ENCODE peak calls at places on chromosomes 6 and 20, in seven cellular contexts. E is CD4-positive, CD25-positive, alpha-beta regulatory T cell; Z is right lobe of liver; G is hepatocyte; A is SJSA1; U is OCI-LY7; D is left ventricle myocardium inferior. S is an unnamed sample.

GRCh38 chr20:38893056-38893455 is 33.2 kb upstream of the FAM83D start:
- DNase-seq in E (no peak), Z (no peak), G (no peak), A (no peak), U (peak; percentile 51), D (no peak), S (no peak)

GRCh38 chr6:139370707-139371345 is 3.6 kb downstream of the CITED2 start:
- DNase-seq in E (no peak), Z (no peak), G (no peak), A (no peak), U (no peak), D (no peak), S (no peak)

GRCh38 chr6:39076086-39076992 is 27.8 kb downstream of the GLP1R start:
- DNase-seq in E (no peak), Z (no peak), G (no peak), A (peak; percentile 32), U (no peak), D (no peak), S (no peak)

GRCh38 chr6:33410711-33411631 is at the start of gene PHF1:
- DNase-seq in E (no peak), Z (peak; percentile 83), G (peak; percentile 91), A (no peak), U (no peak), D (peak; percentile 82), S (peak; percentile 77)

GRCh38 chr20:63333241-63333836 is 27.8 kb downstream of the CHRNA4 start:
- DNase-seq in E (no peak), Z (no peak), G (no peak), A (no peak), U (no peak), D (peak; percentile 12), S (no peak)

GRCh38 chr6:53587291-53587690 is 42.4 kb upstream of the GCLC start:
- DNase-seq in E (no peak), Z (no peak), G (no peak), A (no peak), U (no peak), D (no peak), S (no peak)

GRCh38 chr6:33568826-33569570 is 11.1 kb downstream of the BAK1 start:
- DNase-seq in E (no peak), Z (no peak), G (no peak), A (no peak), U (no peak), D (no peak), S (no peak)

GRCh38 chr6:166713608-166714510 is 86.8 kb upstream of the RPS6KA2 start:
- DNase-seq in E (no peak), Z (no peak), G (no peak), A (no peak), U (no peak), D (no peak), S (no peak)

GRCh38 chr20:6739406-6739805 is 28.1 kb upstream of the BMP2 start:
- DNase-seq in E (no peak), Z (no peak), G (no peak), A (no peak), U (no peak), D (no peak), S (no peak)

GRCh38 chr6:3035397-3035796 is 32.9 kb upstream of the RIPK1 start:
- DNase-seq in E (no peak), Z (no peak), G (no peak), A (no peak), U (no peak), D (no peak), S (no peak)
- H3K9me3 ChIP-seq in E (no peaks in the 10 kb centered on the region), Z (no peaks in the 10 kb centered on the region), G (no peaks in the 10 kb centered on the region), A (no peaks in the 10 kb centered on the region), U (no peaks in the 10 kb centered on the region), D (peaks cover 6% of the 10 kb centered on the region), S (no peaks in the 10 kb centered on the region)

DNA sequence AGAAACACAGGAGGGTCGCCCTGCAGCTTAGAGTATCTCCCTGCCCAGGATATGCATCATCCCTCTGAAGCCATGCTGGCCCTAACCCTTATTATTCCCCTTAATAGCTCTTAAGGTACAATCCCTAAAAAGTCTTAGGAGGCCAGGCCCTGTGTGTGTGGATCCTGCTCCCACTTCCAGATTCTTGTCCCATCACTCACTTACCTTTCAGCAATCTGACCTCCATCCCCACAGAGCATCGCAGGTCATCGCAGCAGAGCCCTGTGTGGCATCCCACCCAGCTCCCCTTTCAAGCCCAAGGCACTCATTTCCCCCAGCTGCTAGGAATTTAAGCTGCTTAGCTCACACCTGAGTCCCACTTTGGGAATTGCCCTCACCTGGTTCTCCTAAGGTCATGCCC is 223.8 kb upstream of the SMLR1 start:
- DNase-seq in E (no peak), Z (no peak), G (no peak), A (no peak), U (no peak), D (no peak), S (no peak)
- H3K27ac ChIP-seq in E (no peak overlapping the region), Z (no peak overlapping the region), G (no peak overlapping the region), A (no peak overlapping the region), U (no peak overlapping the region), D (no peak overlapping the region), S (no peak overlapping the region)

DNA sequence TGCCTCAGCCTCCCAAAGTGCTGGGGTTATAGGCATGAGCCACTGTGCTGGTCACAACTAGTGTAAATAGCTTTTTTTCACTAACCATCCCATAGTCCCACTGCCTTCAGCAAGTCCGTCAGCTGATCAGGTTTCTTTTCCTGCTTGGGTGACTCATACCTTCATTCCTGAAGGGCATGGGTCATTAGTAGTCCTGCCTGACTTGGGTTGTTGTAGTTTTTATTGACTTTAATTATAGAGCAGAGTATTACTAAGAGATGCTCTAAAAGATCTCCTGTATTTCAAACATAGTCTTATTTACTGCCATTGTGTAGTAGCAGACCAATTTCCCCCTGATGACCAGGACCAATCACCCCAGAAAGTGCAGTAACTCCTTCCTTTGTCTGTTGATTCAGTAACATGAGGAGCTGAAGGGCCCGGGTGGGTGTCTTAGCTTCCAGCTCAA is 25.8 kb downstream of the HLA-C start:
- DNase-seq in E (no peak), Z (no peak), G (peak; percentile 75), A (no peak), U (no peak), D (no peak), S (no peak)
- H3K4me1 ChIP-seq in E (peaks cover 16% of the 10 kb centered on the region), Z (no peaks in the 10 kb centered on the region), G (no peaks in the 10 kb centered on the region), A (peaks cover 10% of the 10 kb centered on the region), U (no peaks in the 10 kb centered on the region), D (no peaks in the 10 kb centered on the region), S (no peaks in the 10 kb centered on the region)

GRCh38 chr6:170069611-170070010 is 221.3 kb downstream of the DLL1 start:
- DNase-seq in E (no peak), Z (no peak), G (no peak), A (no peak), U (no peak), D (no peak), S (no peak)

GRCh38 chr6:170073846-170074245 is 217.0 kb downstream of the DLL1 start:
- DNase-seq in E (no peak), Z (no peak), G (no peak), A (no peak), U (no peak), D (no peak), S (no peak)

GRCh38 chr6:170074435-170074834 is 216.4 kb downstream of the DLL1 start:
- DNase-seq in E (no peak), Z (no peak), G (no peak), A (no peak), U (no peak), D (no peak), S (no peak)

GRCh38 chr6:170074907-170075306 is 216.0 kb downstream of the DLL1 start:
- DNase-seq in E (no peak), Z (no peak), G (no peak), A (no peak), U (peak; percentile 10), D (no peak), S (no peak)

GRCh38 chr6:170072246-170072645 is 218.6 kb downstream of the DLL1 start:
- DNase-seq in E (no peak), Z (no peak), G (no peak), A (no peak), U (no peak), D (no peak), S (no peak)
- H3K9me3 ChIP-seq in E (no peaks in the 10 kb centered on the region), Z (no peaks in the 10 kb centered on the region), G (no peaks in the 10 kb centered on the region), A (peaks cover 16% of the 10 kb centered on the region), U (no peaks in the 10 kb centered on the region), D (peaks cover 14% of the 10 kb centered on the region), S (no peaks in the 10 kb centered on the region)

GRCh38 chr6:168035661-168036616 is 38.5 kb downstream of the KIF25 start:
- DNase-seq in E (peak; percentile 3), Z (no peak), G (peak; percentile 45), A (no peak), U (no peak), D (no peak), S (no peak)
- H3K27ac ChIP-seq in E (no peak overlapping the region), Z (no peak overlapping the region), G (peak overlapping the region; percentile 76), A (peak overlapping the region; percentile 61), U (no peak overlapping the region), D (peak overlapping the region; percentile 92), S (no peak overlapping the region)

GRCh38 chr6:111724505-111724904 is 118.8 kb upstream of the TRAF3IP2 start:
- DNase-seq in E (peak; percentile 77), Z (no peak), G (no peak), A (no peak), U (peak; percentile 88), D (no peak), S (no peak)

GRCh38 chr6:111725446-111726112 is 119.9 kb upstream of the TRAF3IP2 start:
- DNase-seq in E (no peak), Z (no peak), G (no peak), A (no peak), U (no peak), D (no peak), S (no peak)

GRCh38 chr6:111730835-111731234 is 125.2 kb upstream of the TRAF3IP2 start:
- DNase-seq in E (no peak), Z (peak; percentile 67), G (no peak), A (no peak), U (no peak), D (peak; percentile 45), S (no peak)

GRCh38 chr6:111727041-111727440 is 121.4 kb upstream of the TRAF3IP2 start:
- DNase-seq in E (no peak), Z (no peak), G (no peak), A (no peak), U (no peak), D (no peak), S (no peak)

DNA sequence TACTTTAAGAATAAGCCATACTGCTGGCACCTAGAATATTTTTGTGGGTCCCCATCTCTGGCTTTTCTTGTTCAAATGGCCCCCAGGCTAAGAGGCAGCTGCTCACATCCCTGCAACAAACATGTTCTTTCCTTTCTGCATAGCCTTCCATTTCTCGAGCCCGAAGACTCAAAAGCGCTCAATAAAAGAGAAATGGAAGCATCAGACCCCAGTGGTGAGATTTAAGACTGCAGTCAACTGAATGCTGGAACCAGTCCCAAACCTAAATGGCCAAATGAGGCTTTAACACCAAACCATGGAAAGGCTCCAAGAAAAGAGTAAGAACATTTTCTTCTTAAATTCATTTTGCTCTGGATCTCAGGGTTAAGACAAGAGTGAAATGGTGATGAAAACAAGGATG is 122.1 kb upstream of the TRAF3IP2 start:
- DNase-seq in E (no peak), Z (no peak), G (no peak), A (no peak), U (no peak), D (no peak), S (no peak)
- H3K4me1 ChIP-seq in E (peaks cover 51% of the 10 kb centered on the region), Z (no peaks in the 10 kb centered on the region), G (no peaks in the 10 kb centered on the region), A (no peaks in the 10 kb centered on the region), U (peaks cover 29% of the 10 kb centered on the region), D (peaks cover 66% of the 10 kb centered on the region), S (peaks cover 51% of the 10 kb centered on the region)

S was measured in CD8-positive, alpha-beta T cell.